ENCODE peak calls at places on chromosome 7, in ten cellular contexts. G is upper lobe of left lung, E is H54, R is sigmoid colon, Z is H1, C is uterus, T is A549, S is GM12891, B is lower leg skin, J is body of pancreas. O is an unnamed sample.

GRCh38 chr7:72254455-72254854 is 157.7 kb downstream of the CALN1 start:
- DNase-seq in G (no peak), E (no peak), R (no peak), Z (no peak), C (no peak), T (no peak), S (no peak), B (no peak), J (no peak), O (no peak)

GRCh38 chr7:44275829-44276570 is 49.4 kb downstream of the CAMK2B start:
- DNase-seq in G (peak; percentile 41), E (no peak), R (peak; percentile 49), Z (peak; percentile 80), C (no peak), T (no peak), S (no peak), B (no peak), J (peak; percentile 8), O (peak; percentile 39)

GRCh38 chr7:16171928-16172327 is 249.4 kb downstream of the CRPPA start:
- DNase-seq in G (no peak), E (no peak), R (no peak), Z (no peak), C (no peak), T (no peak), S (no peak), B (no peak), J (no peak), O (no peak)

GRCh38 chr7:25860206-25860881 is 291.7 kb upstream of the NFE2L3 start:
- DNase-seq in G (peak; percentile 53), E (no peak), R (no peak), Z (peak; percentile 55), C (no peak), T (no peak), S (no peak), B (no peak), J (no peak), O (no peak)

GRCh38 chr7:7060828-7061599 is 121.3 kb upstream of the C1GALT1 start:
- DNase-seq in G (no peak), E (no peak), R (no peak), Z (no peak), C (no peak), T (no peak), S (no peak), B (no peak), J (no peak), O (no peak)

GRCh38 chr7:117143580-117143979 is 179.3 kb downstream of the WNT2 start:
- DNase-seq in G (no peak), E (no peak), R (no peak), Z (no peak), C (no peak), T (no peak), S (no peak), B (no peak), J (no peak), O (no peak)

GRCh38 chr7:37433166-37433565 is 15.5 kb downstream of the ELMO1 start:
- DNase-seq in G (no peak), E (no peak), R (no peak), Z (no peak), C (no peak), T (no peak), S (no peak), B (peak; percentile 57), J (no peak), O (no peak)

GRCh38 chr7:55483061-55483460 is 89.2 kb downstream of the VOPP1 start:
- DNase-seq in G (no peak), E (no peak), R (no peak), Z (no peak), C (no peak), T (no peak), S (no peak), B (peak; percentile 46), J (no peak), O (peak; percentile 13)

GRCh38 chr7:46859963-46860475 is 721.9 kb downstream of the TNS3 start:
- DNase-seq in G (no peak), E (peak; percentile 28), R (no peak), Z (no peak), C (no peak), T (no peak), S (no peak), B (no peak), J (no peak), O (no peak)

GRCh38 chr7:29102554-29103151 is 43.7 kb downstream of the CPVL start:
- DNase-seq in G (no peak), E (peak; percentile 28), R (peak; percentile 81), Z (peak; percentile 80), C (peak; percentile 72), T (peak; percentile 13), S (no peak), B (peak; percentile 89), J (peak; percentile 57), O (peak; percentile 76)

GRCh38 chr7:64904008-64904407 is 935 bp downstream of the ZNF273 start:
- DNase-seq in G (no peak), E (no peak), R (no peak), Z (no peak), C (no peak), T (no peak), S (no peak), B (peak; percentile 82), J (no peak), O (no peak)

GRCh38 chr7:117505238-117505637 is 25.4 kb downstream of the CFTR start:
- DNase-seq in G (no peak), E (no peak), R (no peak), Z (no peak), C (no peak), T (no peak), S (no peak), B (no peak), J (no peak), O (no peak)

GRCh38 chr7:683526-684205 is 42.8 kb upstream of the DNAAF5 start:
- DNase-seq in G (no peak), E (no peak), R (peak; percentile 54), Z (no peak), C (peak; percentile 5), T (no peak), S (no peak), B (no peak), J (peak; percentile 5), O (peak; percentile 20)

GRCh38 chr7:44905002-44905635 is 19.8 kb upstream of the PURB start:
- DNase-seq in G (no peak), E (no peak), R (no peak), Z (no peak), C (no peak), T (no peak), S (no peak), B (peak; percentile 61), J (no peak), O (no peak)

GRCh38 chr7:135316648-135317313 is 83.1 kb downstream of the STRA8 start:
- DNase-seq in G (peak; percentile 39), E (no peak), R (no peak), Z (no peak), C (no peak), T (no peak), S (no peak), B (peak; percentile 72), J (no peak), O (no peak)

DNA sequence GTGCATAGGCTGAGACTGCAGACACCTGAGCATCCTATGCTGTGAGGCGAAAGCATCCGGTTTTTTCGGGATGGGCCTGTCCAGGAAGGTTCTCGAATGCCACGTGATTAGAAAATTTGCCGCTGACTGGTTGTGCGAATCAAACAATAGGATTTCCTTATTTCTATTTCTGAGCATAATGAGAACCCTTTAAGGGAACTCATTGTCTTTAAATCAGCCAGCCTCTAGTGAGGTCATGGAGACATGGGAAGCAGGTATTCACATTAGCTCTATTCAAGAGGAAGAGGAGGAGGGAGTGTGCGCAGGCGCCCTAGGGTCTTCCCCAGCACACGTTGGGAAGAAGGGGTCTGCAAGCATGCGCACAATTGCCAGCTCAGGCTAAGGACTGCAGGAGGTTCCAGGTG is 5.6 kb downstream of the GIMAP1 start:
- DNase-seq in G (no peak), E (no peak), R (no peak), Z (no peak), C (no peak), T (no peak), S (no peak), B (no peak), J (no peak), O (no peak)
- TF ChIP-seq POLR2A in G (no peak), E (no peak), R (no peak), Z (no peak), C (no peak), T (no peak), S (no peak), B (no peak), J (no peak), O (no peak)

GRCh38 chr7:90824386-90825307 is 228.5 kb downstream of the CDK14 start:
- DNase-seq in G (no peak), E (no peak), R (no peak), Z (no peak), C (no peak), T (no peak), S (no peak), B (no peak), J (no peak), O (no peak)
- TF ChIP-seq POLR2A in G (no peak), E (no peak), R (no peak), Z (no peak), C (no peak), T (no peak), S (no peak), B (no peak), J (no peak), O (no peak)

DNA sequence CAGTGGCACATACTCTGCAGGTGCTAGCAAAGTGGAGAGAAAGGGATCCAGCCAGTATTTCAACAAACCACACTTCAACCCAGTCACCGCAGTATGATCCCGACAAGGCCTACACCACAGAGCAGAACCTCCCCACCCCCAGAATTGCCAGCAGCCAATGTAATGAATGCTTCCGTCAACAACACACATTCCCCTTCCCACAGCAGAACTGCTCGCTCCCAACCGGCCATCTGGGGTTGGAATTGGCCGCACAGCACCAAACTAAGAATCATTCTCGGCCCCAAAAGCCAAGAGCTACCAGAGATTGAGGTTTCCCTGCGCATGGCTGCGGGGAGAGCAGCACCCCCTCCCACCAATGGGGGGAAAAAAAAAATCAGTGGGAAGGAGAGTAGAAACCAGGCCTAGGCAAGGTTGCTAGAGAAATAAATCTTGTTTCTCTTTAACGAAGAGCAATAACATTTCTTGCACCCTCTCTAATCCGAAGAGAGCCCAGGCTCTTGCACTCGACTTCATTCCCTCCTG is 1.1 kb downstream of the WASL start:
- DNase-seq in G (no peak), E (peak; percentile 45), R (peak; percentile 71), Z (peak; percentile 60), C (peak; percentile 28), T (peak; percentile 58), S (peak; percentile 5), B (peak; percentile 84), J (peak; percentile 75), O (peak; percentile 64)
- TF ChIP-seq POLR2A in G (no peak), E (no peak), R (peak; percentile 46), Z (no peak), C (no peak), T (no peak), S (no peak), B (no peak), J (peak; percentile 84), O (peak; percentile 25)

DNA sequence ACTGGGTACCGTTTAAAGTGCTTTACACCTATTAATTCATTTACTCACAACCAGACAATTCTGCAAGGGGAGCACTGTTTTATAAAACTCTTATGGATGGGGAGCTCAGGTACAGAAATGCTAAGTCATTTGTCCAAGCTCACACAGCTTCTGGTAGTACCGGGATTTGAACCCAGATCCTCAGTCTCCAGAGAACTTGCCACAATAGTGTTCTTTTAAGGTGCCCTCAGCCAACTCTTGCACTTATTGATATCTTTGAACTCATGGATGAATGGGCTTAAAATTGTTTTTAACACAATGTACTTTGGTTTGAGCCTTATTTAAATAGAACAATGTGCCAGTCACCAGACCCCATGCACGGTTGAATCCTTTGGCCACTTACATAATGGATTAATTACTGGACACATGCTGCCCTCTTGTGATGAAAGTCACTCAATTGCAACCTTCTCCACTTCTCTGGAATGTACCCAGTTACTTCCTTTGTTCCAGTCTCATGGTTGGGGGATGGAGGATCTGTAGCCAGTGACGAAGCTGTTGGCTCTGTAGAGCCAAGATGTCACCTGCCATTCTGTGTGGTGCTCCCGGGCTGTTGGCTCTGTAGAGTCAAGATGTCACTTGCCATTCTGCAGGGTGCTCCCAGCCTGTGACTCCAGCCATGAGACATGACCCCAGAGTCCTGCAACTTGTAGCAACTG is 65.6 kb downstream of the NOD1 start:
- DNase-seq in G (no peak), E (peak; percentile 78), R (no peak), Z (peak; percentile 48), C (peak; percentile 49), T (peak; percentile 66), S (no peak), B (no peak), J (peak; percentile 66), O (no peak)
- TF ChIP-seq POLR2A in G (no peak), E (no peak), R (no peak), Z (no peak), C (no peak), T (no peak), S (no peak), B (no peak), J (no peak), O (no peak)

O was measured in Peyer's patch.